ENCODE peak calls at places on chromosomes 5 and 9, in eight cellular contexts. One of them, this sample, is unnamed.
A peak's percentile ranks its signal among the peaks of the same experiment; 100 is the strongest.

GRCh38 chr5:54390015-54390414 is 65.5 kb upstream of the HSPB3 start:
- DNase-seq in H9: no peak
- DNase-seq in adipocyte: peak; percentile 47
- DNase-seq in SK-MEL-5: peak; percentile 90
- DNase-seq in NCI-H1436: no peak
- DNase-seq in cardiac septum: no peak
- DNase-seq in Ammon's horn: peak; percentile 14
- DNase-seq in T-cell: no peak
- DNase-seq in this sample: peak; percentile 65

GRCh38 chr5:95846554-95847260 is 24.2 kb upstream of the GLRX start:
- DNase-seq in SK-MEL-5: peak; percentile 84
- DNase-seq in adipocyte: peak; percentile 89
- DNase-seq in cardiac septum: no peak
- DNase-seq in H9: peak; percentile 65
- DNase-seq in NCI-H1436: peak; percentile 43
- DNase-seq in Ammon's horn: peak; percentile 94
- DNase-seq in T-cell: peak; percentile 53
- DNase-seq in this sample: peak; percentile 96

GRCh38 chr5:27778121-27778520 is 739.7 kb upstream of the CDH9 start:
- DNase-seq in Ammon's horn: peak; percentile 63
- DNase-seq in SK-MEL-5: no peak
- DNase-seq in NCI-H1436: no peak
- DNase-seq in T-cell: no peak
- DNase-seq in H9: no peak
- DNase-seq in adipocyte: no peak
- DNase-seq in cardiac septum: no peak
- DNase-seq in this sample: no peak

GRCh38 chr9:91577540-91577939 is 153.9 kb upstream of the NFIL3 start:
- DNase-seq in NCI-H1436: no peak
- DNase-seq in Ammon's horn: peak; percentile 22
- DNase-seq in cardiac septum: peak; percentile 43
- DNase-seq in H9: no peak
- DNase-seq in T-cell: no peak
- DNase-seq in adipocyte: no peak
- DNase-seq in SK-MEL-5: no peak
- DNase-seq in this sample: peak; percentile 9

GRCh38 chr5:97425511-97425910 is 242.5 kb upstream of the RIOK2 start:
- DNase-seq in H9: peak; percentile 40
- DNase-seq in adipocyte: peak; percentile 28
- DNase-seq in cardiac septum: no peak
- DNase-seq in T-cell: no peak
- DNase-seq in NCI-H1436: no peak
- DNase-seq in Ammon's horn: peak; percentile 19
- DNase-seq in SK-MEL-5: peak; percentile 31
- DNase-seq in this sample: no peak

GRCh38 chr9:18325337-18326011 is 148.5 kb upstream of the ADAMTSL1 start:
- DNase-seq in NCI-H1436: no peak
- DNase-seq in adipocyte: no peak
- DNase-seq in T-cell: no peak
- DNase-seq in SK-MEL-5: no peak
- DNase-seq in Ammon's horn: no peak
- DNase-seq in H9: no peak
- DNase-seq in cardiac septum: no peak
- DNase-seq in this sample: no peak

GRCh38 chr9:129506892-129507291 is 114.0 kb downstream of the C9orf50 start:
- DNase-seq in adipocyte: peak; percentile 48
- DNase-seq in H9: no peak
- DNase-seq in cardiac septum: no peak
- DNase-seq in Ammon's horn: no peak
- DNase-seq in NCI-H1436: no peak
- DNase-seq in T-cell: no peak
- DNase-seq in SK-MEL-5: peak; percentile 59
- DNase-seq in this sample: no peak

GRCh38 chr9:101270325-101270701 is 114.5 kb downstream of the BAAT start:
- DNase-seq in adipocyte: no peak
- DNase-seq in NCI-H1436: no peak
- DNase-seq in T-cell: no peak
- DNase-seq in SK-MEL-5: no peak
- DNase-seq in Ammon's horn: peak; percentile 16
- DNase-seq in cardiac septum: no peak
- DNase-seq in H9: no peak
- DNase-seq in this sample: no peak

GRCh38 chr9:135489188-135489918 is 9.8 kb downstream of the PPP1R26 start:
- DNase-seq in Ammon's horn: no peak
- DNase-seq in T-cell: no peak
- DNase-seq in cardiac septum: no peak
- DNase-seq in SK-MEL-5: no peak
- DNase-seq in adipocyte: no peak
- DNase-seq in NCI-H1436: no peak
- DNase-seq in H9: no peak
- DNase-seq in this sample: no peak

GRCh38 chr9:89878687-89879086 is 273.9 kb downstream of the GADD45G start:
- DNase-seq in cardiac septum: peak; percentile 90
- DNase-seq in adipocyte: peak; percentile 3
- DNase-seq in SK-MEL-5: no peak
- DNase-seq in H9: no peak
- DNase-seq in T-cell: no peak
- DNase-seq in NCI-H1436: peak; percentile 11
- DNase-seq in Ammon's horn: peak; percentile 42
- DNase-seq in this sample: no peak

GRCh38 chr9:78316151-78316892 is 19.4 kb downstream of the PSAT1 start:
- DNase-seq in SK-MEL-5: no peak
- DNase-seq in cardiac septum: no peak
- DNase-seq in adipocyte: no peak
- DNase-seq in T-cell: no peak
- DNase-seq in NCI-H1436: no peak
- DNase-seq in H9: no peak
- DNase-seq in Ammon's horn: no peak
- DNase-seq in this sample: peak; percentile 46

GRCh38 chr5:120155873-120156272 is 308.2 kb upstream of the PRR16 start:
- DNase-seq in NCI-H1436: no peak
- DNase-seq in T-cell: no peak
- DNase-seq in Ammon's horn: no peak
- DNase-seq in SK-MEL-5: no peak
- DNase-seq in adipocyte: no peak
- DNase-seq in cardiac septum: no peak
- DNase-seq in H9: no peak
- DNase-seq in this sample: no peak

GRCh38 chr9:79325501-79325900 is 246.3 kb upstream of the TLE4 start:
- DNase-seq in H9: no peak
- DNase-seq in T-cell: no peak
- DNase-seq in SK-MEL-5: no peak
- DNase-seq in Ammon's horn: no peak
- DNase-seq in cardiac septum: no peak
- DNase-seq in adipocyte: peak; percentile 71
- DNase-seq in NCI-H1436: no peak
- DNase-seq in this sample: no peak

This sample was measured in cerebellar cortex.